ENCODE peak calls at places on chromosomes 1 and 21, in seven cellular contexts. One of them, this sample, is unnamed.

GRCh38 chr1:15961492-15961891 is 14.4 kb downstream of the ZBTB17 start:
- DNase-seq in posterior cingulate gyrus: no peak
- DNase-seq in activated T-helper 9 cell treated with anti-CD3 and anti-CD28 coated beads, Interleukin-2, amount 50 U/mL, for 16 hours: no peak
- DNase-seq in GOT3: no peak
- DNase-seq in NCI-H460: no peak
- DNase-seq in stimulated activated CD4-positive, alpha-beta T cell treated with anti-CD3 and anti-CD28 coated beads, Interleukin-2, amount 100 ng/mL, for 48 hours: no peak
- DNase-seq in activated gamma-delta T cell: no peak
- DNase-seq in this sample: no peak

GRCh38 chr1:10295471-10296085 is 85.2 kb downstream of the KIF1B start:
- DNase-seq in activated T-helper 9 cell treated with anti-CD3 and anti-CD28 coated beads, Interleukin-2, amount 50 U/mL, for 16 hours: no peak
- DNase-seq in posterior cingulate gyrus: peak
- DNase-seq in stimulated activated CD4-positive, alpha-beta T cell treated with anti-CD3 and anti-CD28 coated beads, Interleukin-2, amount 100 ng/mL, for 48 hours: no peak
- DNase-seq in activated gamma-delta T cell: no peak
- DNase-seq in NCI-H460: no peak
- DNase-seq in GOT3: no peak
- DNase-seq in this sample: no peak

GRCh38 chr1:25220666-25221065 is 11.6 kb downstream of the SYF2 start:
- DNase-seq in posterior cingulate gyrus: no peak
- DNase-seq in stimulated activated CD4-positive, alpha-beta T cell treated with anti-CD3 and anti-CD28 coated beads, Interleukin-2, amount 100 ng/mL, for 48 hours: no peak
- DNase-seq in activated T-helper 9 cell treated with anti-CD3 and anti-CD28 coated beads, Interleukin-2, amount 50 U/mL, for 16 hours: no peak
- DNase-seq in NCI-H460: no peak
- DNase-seq in GOT3: no peak
- DNase-seq in activated gamma-delta T cell: no peak
- DNase-seq in this sample: no peak

GRCh38 chr1:211285196-211285595 is 26.0 kb downstream of the RCOR3 start:
- DNase-seq in NCI-H460: no peak
- DNase-seq in activated gamma-delta T cell: no peak
- DNase-seq in GOT3: no peak
- DNase-seq in activated T-helper 9 cell treated with anti-CD3 and anti-CD28 coated beads, Interleukin-2, amount 50 U/mL, for 16 hours: no peak
- DNase-seq in stimulated activated CD4-positive, alpha-beta T cell treated with anti-CD3 and anti-CD28 coated beads, Interleukin-2, amount 100 ng/mL, for 48 hours: no peak
- DNase-seq in posterior cingulate gyrus: no peak
- DNase-seq in this sample: no peak

GRCh38 chr1:93608188-93609109 is 73.2 kb downstream of the BCAR3 start:
- DNase-seq in stimulated activated CD4-positive, alpha-beta T cell treated with anti-CD3 and anti-CD28 coated beads, Interleukin-2, amount 100 ng/mL, for 48 hours: peak
- DNase-seq in NCI-H460: no peak
- DNase-seq in activated T-helper 9 cell treated with anti-CD3 and anti-CD28 coated beads, Interleukin-2, amount 50 U/mL, for 16 hours: no peak
- DNase-seq in GOT3: no peak
- DNase-seq in posterior cingulate gyrus: no peak
- DNase-seq in activated gamma-delta T cell: no peak
- DNase-seq in this sample: no peak

GRCh38 chr1:220928320-220928719 is 49.1 kb downstream of the HLX start:
- DNase-seq in NCI-H460: no peak
- DNase-seq in GOT3: no peak
- DNase-seq in activated T-helper 9 cell treated with anti-CD3 and anti-CD28 coated beads, Interleukin-2, amount 50 U/mL, for 16 hours: no peak
- DNase-seq in stimulated activated CD4-positive, alpha-beta T cell treated with anti-CD3 and anti-CD28 coated beads, Interleukin-2, amount 100 ng/mL, for 48 hours: no peak
- DNase-seq in activated gamma-delta T cell: no peak
- DNase-seq in posterior cingulate gyrus: no peak
- DNase-seq in this sample: no peak

GRCh38 chr1:187157115-187157514 is 328.4 kb downstream of the PLA2G4A start:
- DNase-seq in GOT3: no peak
- DNase-seq in NCI-H460: no peak
- DNase-seq in activated gamma-delta T cell: no peak
- DNase-seq in stimulated activated CD4-positive, alpha-beta T cell treated with anti-CD3 and anti-CD28 coated beads, Interleukin-2, amount 100 ng/mL, for 48 hours: no peak
- DNase-seq in posterior cingulate gyrus: no peak
- DNase-seq in activated T-helper 9 cell treated with anti-CD3 and anti-CD28 coated beads, Interleukin-2, amount 50 U/mL, for 16 hours: no peak
- DNase-seq in this sample: no peak

GRCh38 chr1:37605806-37606474 is 10.2 kb upstream of the GNL2 start:
- DNase-seq in posterior cingulate gyrus: no peak
- DNase-seq in activated gamma-delta T cell: no peak
- DNase-seq in stimulated activated CD4-positive, alpha-beta T cell treated with anti-CD3 and anti-CD28 coated beads, Interleukin-2, amount 100 ng/mL, for 48 hours: no peak
- DNase-seq in activated T-helper 9 cell treated with anti-CD3 and anti-CD28 coated beads, Interleukin-2, amount 50 U/mL, for 16 hours: no peak
- DNase-seq in NCI-H460: no peak
- DNase-seq in GOT3: no peak
- DNase-seq in this sample: no peak

GRCh38 chr1:119659628-119660027 is 11.6 kb upstream of the ZNF697 start:
- DNase-seq in NCI-H460: no peak
- DNase-seq in activated gamma-delta T cell: no peak
- DNase-seq in stimulated activated CD4-positive, alpha-beta T cell treated with anti-CD3 and anti-CD28 coated beads, Interleukin-2, amount 100 ng/mL, for 48 hours: no peak
- DNase-seq in posterior cingulate gyrus: no peak
- DNase-seq in GOT3: no peak
- DNase-seq in activated T-helper 9 cell treated with anti-CD3 and anti-CD28 coated beads, Interleukin-2, amount 50 U/mL, for 16 hours: no peak
- DNase-seq in this sample: no peak

GRCh38 chr1:153483776-153484175 is 23.3 kb upstream of the S100A7 start:
- DNase-seq in activated T-helper 9 cell treated with anti-CD3 and anti-CD28 coated beads, Interleukin-2, amount 50 U/mL, for 16 hours: no peak
- DNase-seq in GOT3: no peak
- DNase-seq in stimulated activated CD4-positive, alpha-beta T cell treated with anti-CD3 and anti-CD28 coated beads, Interleukin-2, amount 100 ng/mL, for 48 hours: no peak
- DNase-seq in activated gamma-delta T cell: no peak
- DNase-seq in posterior cingulate gyrus: no peak
- DNase-seq in NCI-H460: no peak
- DNase-seq in this sample: no peak

GRCh38 chr1:164380893-164381292 is 178.1 kb upstream of the PBX1 start:
- DNase-seq in activated gamma-delta T cell: no peak
- DNase-seq in posterior cingulate gyrus: no peak
- DNase-seq in GOT3: peak
- DNase-seq in NCI-H460: no peak
- DNase-seq in activated T-helper 9 cell treated with anti-CD3 and anti-CD28 coated beads, Interleukin-2, amount 50 U/mL, for 16 hours: no peak
- DNase-seq in stimulated activated CD4-positive, alpha-beta T cell treated with anti-CD3 and anti-CD28 coated beads, Interleukin-2, amount 100 ng/mL, for 48 hours: no peak
- DNase-seq in this sample: no peak

GRCh38 chr21:35048706-35049617 is at the start of gene RUNX1:
- DNase-seq in posterior cingulate gyrus: no peak
- DNase-seq in GOT3: peak
- DNase-seq in stimulated activated CD4-positive, alpha-beta T cell treated with anti-CD3 and anti-CD28 coated beads, Interleukin-2, amount 100 ng/mL, for 48 hours: peak
- DNase-seq in NCI-H460: no peak
- DNase-seq in activated gamma-delta T cell: no peak
- DNase-seq in activated T-helper 9 cell treated with anti-CD3 and anti-CD28 coated beads, Interleukin-2, amount 50 U/mL, for 16 hours: peak
- DNase-seq in this sample: no peak

GRCh38 chr1:11579506-11579905 is 74.7 kb downstream of the FBXO2 start:
- DNase-seq in stimulated activated CD4-positive, alpha-beta T cell treated with anti-CD3 and anti-CD28 coated beads, Interleukin-2, amount 100 ng/mL, for 48 hours: no peak
- DNase-seq in posterior cingulate gyrus: no peak
- DNase-seq in activated gamma-delta T cell: no peak
- DNase-seq in activated T-helper 9 cell treated with anti-CD3 and anti-CD28 coated beads, Interleukin-2, amount 50 U/mL, for 16 hours: no peak
- DNase-seq in NCI-H460: no peak
- DNase-seq in GOT3: no peak
- DNase-seq in this sample: no peak

GRCh38 chr1:209755926-209756607 is at the start of gene TRAF3IP3:
- DNase-seq in posterior cingulate gyrus: no peak
- DNase-seq in GOT3: no peak
- DNase-seq in NCI-H460: no peak
- DNase-seq in activated gamma-delta T cell: no peak
- DNase-seq in stimulated activated CD4-positive, alpha-beta T cell treated with anti-CD3 and anti-CD28 coated beads, Interleukin-2, amount 100 ng/mL, for 48 hours: peak
- DNase-seq in activated T-helper 9 cell treated with anti-CD3 and anti-CD28 coated beads, Interleukin-2, amount 50 U/mL, for 16 hours: peak
- DNase-seq in this sample: no peak

GRCh38 chr1:30657131-30658013 is 66.0 kb downstream of the MATN1 start:
- DNase-seq in activated gamma-delta T cell: no peak
- DNase-seq in stimulated activated CD4-positive, alpha-beta T cell treated with anti-CD3 and anti-CD28 coated beads, Interleukin-2, amount 100 ng/mL, for 48 hours: no peak
- DNase-seq in activated T-helper 9 cell treated with anti-CD3 and anti-CD28 coated beads, Interleukin-2, amount 50 U/mL, for 16 hours: no peak
- DNase-seq in NCI-H460: no peak
- DNase-seq in GOT3: no peak
- DNase-seq in posterior cingulate gyrus: peak
- DNase-seq in this sample: no peak

This sample was measured in HuH-7.